ENCODE peak calls at places on chromosomes 16 and 17, in nine cellular contexts. Z is transverse colon, K is A172, T is endothelial cell, W is RCC 7860, G is occipital lobe, D is pons, U is progenitor cell of endocrine pancreas, B is amniotic stem cell. Y is an unnamed sample.

GRCh38 chr17:36463916-36464764 is 22.3 kb upstream of the ZNHIT3 start:
- DNase-seq in G (peak; percentile 27), D (no peak), W (peak; percentile 55), T (peak; percentile 86), U (peak; percentile 84), B (peak; percentile 2), Z (peak; percentile 69), K (peak; percentile 77), Y (peak; percentile 92)

GRCh38 chr16:14399397-14400284 is 230.4 kb downstream of the PARN start:
- DNase-seq in U (no peak), K (peak; percentile 79), G (peak; percentile 58), W (peak; percentile 89), T (no peak), D (peak; percentile 8), B (peak; percentile 72), Z (no peak), Y (peak; percentile 49)

GRCh38 chr17:78925662-78926555 is 722 bp upstream of the TIMP2 start:
- DNase-seq in W (no peak), T (peak; percentile 51), K (peak; percentile 91), G (peak; percentile 24), U (no peak), D (peak; percentile 63), B (no peak), Z (peak; percentile 73), Y (no peak)

GRCh38 chr17:78781339-78782304 is at the start of gene CYTH1:
- DNase-seq in U (peak; percentile 31), B (no peak), T (peak; percentile 58), G (no peak), D (peak; percentile 41), Z (peak; percentile 59), K (peak; percentile 16), W (no peak), Y (peak; percentile 32)

GRCh38 chr17:40303009-40303657 is 5.8 kb upstream of the RARA start:
- DNase-seq in K (no peak), T (peak; percentile 62), W (peak; percentile 28), D (peak; percentile 77), Z (peak; percentile 62), U (no peak), B (peak; percentile 40), G (no peak), Y (peak; percentile 58)

GRCh38 chr17:59565959-59566324 is 532 bp downstream of the DHX40 start:
- DNase-seq in Z (peak; percentile 46), D (peak; percentile 74), K (peak; percentile 84), B (peak; percentile 43), T (peak; percentile 57), W (peak; percentile 68), U (peak; percentile 35), G (peak; percentile 61), Y (peak; percentile 90)

GRCh38 chr17:6542577-6542976 is 13.8 kb downstream of the PITPNM3 start:
- DNase-seq in W (no peak), B (no peak), Z (no peak), D (no peak), G (no peak), K (no peak), U (no peak), T (no peak), Y (no peak)

GRCh38 chr16:17529982-17530760 is 59.4 kb upstream of the XYLT1 start:
- DNase-seq in T (no peak), U (no peak), G (no peak), D (no peak), W (no peak), B (no peak), Z (peak; percentile 8), K (no peak), Y (no peak)

GRCh38 chr17:81962499-81963441 is 1.8 kb upstream of the NOTUM start:
- DNase-seq in W (no peak), G (no peak), U (no peak), Z (no peak), B (no peak), T (no peak), K (no peak), D (no peak), Y (no peak)

GRCh38 chr16:11105038-11105903 is 150.7 kb downstream of the SOCS1 start:
- DNase-seq in K (peak; percentile 85), T (no peak), Z (peak; percentile 41), U (no peak), B (peak; percentile 45), W (peak; percentile 66), D (no peak), G (peak; percentile 45), Y (peak; percentile 3)

GRCh38 chr17:32126746-32127145 is 15.6 kb upstream of the RHOT1 start:
- DNase-seq in B (no peak), U (no peak), W (no peak), T (no peak), D (no peak), G (no peak), Z (no peak), K (no peak), Y (no peak)

GRCh38 chr17:77354420-77354720 is 213.6 kb downstream of the SEC14L1 start:
- DNase-seq in U (no peak), K (no peak), Z (no peak), W (no peak), T (no peak), G (no peak), D (no peak), B (no peak), Y (no peak)

GRCh38 chr16:85570735-85571562 is 42.2 kb upstream of the GSE1 start:
- DNase-seq in W (no peak), U (no peak), G (no peak), K (no peak), B (no peak), D (no peak), Z (peak; percentile 58), T (no peak), Y (no peak)

GRCh38 chr17:81018044-81018802 is 16.7 kb upstream of the BAIAP2 start:
- DNase-seq in T (no peak), W (no peak), B (peak; percentile 37), U (no peak), Z (peak; percentile 43), K (no peak), G (no peak), D (no peak), Y (no peak)

GRCh38 chr17:70161519-70161918 is 7.8 kb upstream of the KCNJ2 start:
- DNase-seq in T (no peak), W (peak; percentile 25), B (no peak), K (no peak), Z (no peak), D (no peak), U (no peak), G (no peak), Y (no peak)